ENCODE peak calls at places on chromosomes 1 and 21, in eight cellular contexts. One of them, this sample, is unnamed.
A peak's percentile ranks its signal among the peaks of the same experiment; 100 is the strongest.

GRCh38 chr1:107588321-107588720 is 376.7 kb downstream of the VAV3 start:
- DNase-seq in NCI-H1417: no peak
- DNase-seq in Panc1: no peak
- DNase-seq in NCI-H82: no peak
- DNase-seq in hypothalamus: no peak
- DNase-seq in activated T-cell treated with anti-CD3 and anti-CD28 coated beads for 1 hour: no peak
- DNase-seq in AG04450: no peak
- DNase-seq in stimulated activated CD4-positive, alpha-beta T cell treated with anti-CD3 and anti-CD28 coated beads, Interleukin-1b, Interleukin-23, amount 100 ng/mL, for 4 hours: no peak
- DNase-seq in this sample: no peak

GRCh38 chr1:223258751-223259177 is 105.2 kb downstream of the SUSD4 start:
- DNase-seq in NCI-H1417: peak; percentile 66
- DNase-seq in Panc1: no peak
- DNase-seq in NCI-H82: no peak
- DNase-seq in hypothalamus: no peak
- DNase-seq in activated T-cell treated with anti-CD3 and anti-CD28 coated beads for 1 hour: no peak
- DNase-seq in AG04450: peak; percentile 13
- DNase-seq in stimulated activated CD4-positive, alpha-beta T cell treated with anti-CD3 and anti-CD28 coated beads, Interleukin-1b, Interleukin-23, amount 100 ng/mL, for 4 hours: no peak
- DNase-seq in this sample: no peak

GRCh38 chr1:162856260-162856659 is 4.7 kb downstream of the CCDC190 start:
- DNase-seq in NCI-H1417: no peak
- DNase-seq in Panc1: no peak
- DNase-seq in NCI-H82: peak; percentile 59
- DNase-seq in hypothalamus: no peak
- DNase-seq in activated T-cell treated with anti-CD3 and anti-CD28 coated beads for 1 hour: no peak
- DNase-seq in AG04450: peak; percentile 78
- DNase-seq in stimulated activated CD4-positive, alpha-beta T cell treated with anti-CD3 and anti-CD28 coated beads, Interleukin-1b, Interleukin-23, amount 100 ng/mL, for 4 hours: no peak
- DNase-seq in this sample: no peak

GRCh38 chr1:181206979-181207790 is 118.7 kb downstream of the IER5 start:
- DNase-seq in NCI-H1417: no peak
- DNase-seq in Panc1: no peak
- DNase-seq in NCI-H82: no peak
- DNase-seq in hypothalamus: no peak
- DNase-seq in activated T-cell treated with anti-CD3 and anti-CD28 coated beads for 1 hour: no peak
- DNase-seq in AG04450: no peak
- DNase-seq in stimulated activated CD4-positive, alpha-beta T cell treated with anti-CD3 and anti-CD28 coated beads, Interleukin-1b, Interleukin-23, amount 100 ng/mL, for 4 hours: no peak
- DNase-seq in this sample: no peak

GRCh38 chr1:98099501-98099900 is 178.7 kb upstream of the DPYD start:
- DNase-seq in NCI-H1417: no peak
- DNase-seq in Panc1: no peak
- DNase-seq in NCI-H82: no peak
- DNase-seq in hypothalamus: no peak
- DNase-seq in activated T-cell treated with anti-CD3 and anti-CD28 coated beads for 1 hour: no peak
- DNase-seq in AG04450: no peak
- DNase-seq in stimulated activated CD4-positive, alpha-beta T cell treated with anti-CD3 and anti-CD28 coated beads, Interleukin-1b, Interleukin-23, amount 100 ng/mL, for 4 hours: no peak
- DNase-seq in this sample: no peak

GRCh38 chr1:14113841-14114567 is 414.0 kb downstream of the PRDM2 start:
- DNase-seq in NCI-H1417: peak; percentile 73
- DNase-seq in Panc1: no peak
- DNase-seq in NCI-H82: peak; percentile 82
- DNase-seq in hypothalamus: peak; percentile 27
- DNase-seq in activated T-cell treated with anti-CD3 and anti-CD28 coated beads for 1 hour: no peak
- DNase-seq in AG04450: no peak
- DNase-seq in stimulated activated CD4-positive, alpha-beta T cell treated with anti-CD3 and anti-CD28 coated beads, Interleukin-1b, Interleukin-23, amount 100 ng/mL, for 4 hours: no peak
- DNase-seq in this sample: no peak

GRCh38 chr1:45822644-45823043 is 19.2 kb downstream of the MAST2 start:
- DNase-seq in NCI-H1417: no peak
- DNase-seq in Panc1: no peak
- DNase-seq in NCI-H82: peak; percentile 10
- DNase-seq in hypothalamus: no peak
- DNase-seq in activated T-cell treated with anti-CD3 and anti-CD28 coated beads for 1 hour: no peak
- DNase-seq in AG04450: no peak
- DNase-seq in stimulated activated CD4-positive, alpha-beta T cell treated with anti-CD3 and anti-CD28 coated beads, Interleukin-1b, Interleukin-23, amount 100 ng/mL, for 4 hours: no peak
- DNase-seq in this sample: no peak

GRCh38 chr21:15084668-15085067 is 19.9 kb upstream of the NRIP1 start:
- DNase-seq in NCI-H1417: no peak
- DNase-seq in Panc1: no peak
- DNase-seq in NCI-H82: no peak
- DNase-seq in hypothalamus: no peak
- DNase-seq in activated T-cell treated with anti-CD3 and anti-CD28 coated beads for 1 hour: no peak
- DNase-seq in AG04450: no peak
- DNase-seq in stimulated activated CD4-positive, alpha-beta T cell treated with anti-CD3 and anti-CD28 coated beads, Interleukin-1b, Interleukin-23, amount 100 ng/mL, for 4 hours: no peak
- DNase-seq in this sample: no peak

GRCh38 chr1:159172599-159173291 is 1.3 kb downstream of the CADM3 start:
- DNase-seq in NCI-H1417: no peak
- DNase-seq in Panc1: no peak
- DNase-seq in NCI-H82: peak; percentile 34
- DNase-seq in hypothalamus: peak; percentile 14
- DNase-seq in activated T-cell treated with anti-CD3 and anti-CD28 coated beads for 1 hour: no peak
- DNase-seq in AG04450: no peak
- DNase-seq in stimulated activated CD4-positive, alpha-beta T cell treated with anti-CD3 and anti-CD28 coated beads, Interleukin-1b, Interleukin-23, amount 100 ng/mL, for 4 hours: no peak
- DNase-seq in this sample: no peak

GRCh38 chr1:91303165-91303564 is 101.5 kb downstream of the HFM1 start:
- DNase-seq in NCI-H1417: no peak
- DNase-seq in Panc1: no peak
- DNase-seq in NCI-H82: no peak
- DNase-seq in hypothalamus: no peak
- DNase-seq in activated T-cell treated with anti-CD3 and anti-CD28 coated beads for 1 hour: no peak
- DNase-seq in AG04450: no peak
- DNase-seq in stimulated activated CD4-positive, alpha-beta T cell treated with anti-CD3 and anti-CD28 coated beads, Interleukin-1b, Interleukin-23, amount 100 ng/mL, for 4 hours: no peak
- DNase-seq in this sample: no peak

GRCh38 chr1:51558375-51558924 is 39.4 kb upstream of the EPS15 start:
- DNase-seq in NCI-H1417: no peak
- DNase-seq in Panc1: peak; percentile 85
- DNase-seq in NCI-H82: no peak
- DNase-seq in hypothalamus: no peak
- DNase-seq in activated T-cell treated with anti-CD3 and anti-CD28 coated beads for 1 hour: no peak
- DNase-seq in AG04450: no peak
- DNase-seq in stimulated activated CD4-positive, alpha-beta T cell treated with anti-CD3 and anti-CD28 coated beads, Interleukin-1b, Interleukin-23, amount 100 ng/mL, for 4 hours: no peak
- DNase-seq in this sample: no peak

GRCh38 chr1:118556936-118557335 is 371.9 kb upstream of the SPAG17 start:
- DNase-seq in NCI-H1417: no peak
- DNase-seq in Panc1: no peak
- DNase-seq in NCI-H82: no peak
- DNase-seq in hypothalamus: no peak
- DNase-seq in activated T-cell treated with anti-CD3 and anti-CD28 coated beads for 1 hour: no peak
- DNase-seq in AG04450: no peak
- DNase-seq in stimulated activated CD4-positive, alpha-beta T cell treated with anti-CD3 and anti-CD28 coated beads, Interleukin-1b, Interleukin-23, amount 100 ng/mL, for 4 hours: no peak
- DNase-seq in this sample: no peak

GRCh38 chr1:197313713-197314112 is 45.7 kb downstream of the CRB1 start:
- DNase-seq in NCI-H1417: no peak
- DNase-seq in Panc1: no peak
- DNase-seq in NCI-H82: no peak
- DNase-seq in hypothalamus: no peak
- DNase-seq in activated T-cell treated with anti-CD3 and anti-CD28 coated beads for 1 hour: no peak
- DNase-seq in AG04450: no peak
- DNase-seq in stimulated activated CD4-positive, alpha-beta T cell treated with anti-CD3 and anti-CD28 coated beads, Interleukin-1b, Interleukin-23, amount 100 ng/mL, for 4 hours: no peak
- DNase-seq in this sample: no peak

GRCh38 chr1:54428838-54429513 is 22.8 kb upstream of the SSBP3 start:
- DNase-seq in NCI-H1417: no peak
- DNase-seq in Panc1: no peak
- DNase-seq in NCI-H82: no peak
- DNase-seq in hypothalamus: no peak
- DNase-seq in activated T-cell treated with anti-CD3 and anti-CD28 coated beads for 1 hour: no peak
- DNase-seq in AG04450: no peak
- DNase-seq in stimulated activated CD4-positive, alpha-beta T cell treated with anti-CD3 and anti-CD28 coated beads, Interleukin-1b, Interleukin-23, amount 100 ng/mL, for 4 hours: no peak
- DNase-seq in this sample: no peak

GRCh38 chr1:212070720-212071302 is 35.3 kb downstream of the DTL start:
- DNase-seq in NCI-H1417: peak; percentile 57
- DNase-seq in Panc1: no peak
- DNase-seq in NCI-H82: peak; percentile 59
- DNase-seq in hypothalamus: no peak
- DNase-seq in activated T-cell treated with anti-CD3 and anti-CD28 coated beads for 1 hour: no peak
- DNase-seq in AG04450: peak; percentile 8
- DNase-seq in stimulated activated CD4-positive, alpha-beta T cell treated with anti-CD3 and anti-CD28 coated beads, Interleukin-1b, Interleukin-23, amount 100 ng/mL, for 4 hours: no peak
- DNase-seq in this sample: no peak

GRCh38 chr1:59124166-59124565 is 172.7 kb upstream of the FGGY start:
- DNase-seq in NCI-H1417: no peak
- DNase-seq in Panc1: no peak
- DNase-seq in NCI-H82: no peak
- DNase-seq in hypothalamus: no peak
- DNase-seq in activated T-cell treated with anti-CD3 and anti-CD28 coated beads for 1 hour: no peak
- DNase-seq in AG04450: no peak
- DNase-seq in stimulated activated CD4-positive, alpha-beta T cell treated with anti-CD3 and anti-CD28 coated beads, Interleukin-1b, Interleukin-23, amount 100 ng/mL, for 4 hours: no peak
- DNase-seq in this sample: no peak

GRCh38 chr1:53656062-53656915 is 82.7 kb downstream of the GLIS1 start:
- DNase-seq in NCI-H1417: no peak
- DNase-seq in Panc1: no peak
- DNase-seq in NCI-H82: no peak
- DNase-seq in hypothalamus: no peak
- DNase-seq in activated T-cell treated with anti-CD3 and anti-CD28 coated beads for 1 hour: no peak
- DNase-seq in AG04450: peak; percentile 27
- DNase-seq in stimulated activated CD4-positive, alpha-beta T cell treated with anti-CD3 and anti-CD28 coated beads, Interleukin-1b, Interleukin-23, amount 100 ng/mL, for 4 hours: no peak
- DNase-seq in this sample: no peak

GRCh38 chr1:45221716-45222115 is 15.3 kb upstream of the ZSWIM5 start:
- DNase-seq in NCI-H1417: no peak
- DNase-seq in Panc1: no peak
- DNase-seq in NCI-H82: no peak
- DNase-seq in hypothalamus: no peak
- DNase-seq in activated T-cell treated with anti-CD3 and anti-CD28 coated beads for 1 hour: no peak
- DNase-seq in AG04450: no peak
- DNase-seq in stimulated activated CD4-positive, alpha-beta T cell treated with anti-CD3 and anti-CD28 coated beads, Interleukin-1b, Interleukin-23, amount 100 ng/mL, for 4 hours: no peak
- DNase-seq in this sample: no peak

GRCh38 chr1:233689017-233689747 is 75.3 kb downstream of the KCNK1 start:
- DNase-seq in NCI-H1417: no peak
- DNase-seq in Panc1: no peak
- DNase-seq in NCI-H82: no peak
- DNase-seq in hypothalamus: no peak
- DNase-seq in activated T-cell treated with anti-CD3 and anti-CD28 coated beads for 1 hour: no peak
- DNase-seq in AG04450: no peak
- DNase-seq in stimulated activated CD4-positive, alpha-beta T cell treated with anti-CD3 and anti-CD28 coated beads, Interleukin-1b, Interleukin-23, amount 100 ng/mL, for 4 hours: no peak
- DNase-seq in this sample: no peak